ENCODE peak calls at places on chromosomes 11 and 22, in five cellular contexts. One of them, this sample, is unnamed. For H3K4me1, the result is how much of the 10 kb centered on the place peaks cover.

GRCh38 chr11:5367461-5368074 is 16.0 kb upstream of the OR51M1 start:
- DNase-seq in hepatocyte: no peak
- DNase-seq in heart left ventricle: no peak
- DNase-seq in iPS DF 6.9: no peak
- DNase-seq in PC-9: no peak
- DNase-seq in this sample: no peak

GRCh38 chr11:4459470-4459869 is 10.4 kb downstream of the OR52K2 start:
- DNase-seq in hepatocyte: peak
- DNase-seq in iPS DF 6.9: no peak
- DNase-seq in heart left ventricle: peak
- DNase-seq in PC-9: no peak
- DNase-seq in this sample: peak

GRCh38 chr11:117273550-117274289 is 17.4 kb upstream of the BACE1-AS start:
- DNase-seq in heart left ventricle: no peak
- DNase-seq in iPS DF 6.9: peak
- DNase-seq in PC-9: no peak
- DNase-seq in hepatocyte: peak
- DNase-seq in this sample: peak

GRCh38 chr22:44847380-44847779 is 95.0 kb downstream of the ARHGAP8 start:
- DNase-seq in heart left ventricle: no peak
- DNase-seq in PC-9: no peak
- DNase-seq in hepatocyte: no peak
- DNase-seq in iPS DF 6.9: no peak
- DNase-seq in this sample: no peak

GRCh38 chr11:47234669-47235075 is 13.9 kb downstream of the ACP2 start:
- DNase-seq in hepatocyte: no peak
- DNase-seq in heart left ventricle: peak
- DNase-seq in PC-9: no peak
- DNase-seq in iPS DF 6.9: no peak
- DNase-seq in this sample: no peak

GRCh38 chr11:31818874-31819331 is 7.8 kb upstream of the PAX6 start:
- DNase-seq in heart left ventricle: no peak
- DNase-seq in iPS DF 6.9: no peak
- DNase-seq in hepatocyte: no peak
- DNase-seq in PC-9: no peak
- DNase-seq in this sample: peak

GRCh38 chr11:116861539-116861938 is 24.1 kb upstream of the APOA1 start:
- DNase-seq in heart left ventricle: no peak
- DNase-seq in PC-9: no peak
- DNase-seq in iPS DF 6.9: no peak
- DNase-seq in hepatocyte: no peak
- DNase-seq in this sample: no peak

GRCh38 chr11:78427615-78428272 is 10.1 kb upstream of the GAB2 start:
- DNase-seq in heart left ventricle: no peak
- DNase-seq in iPS DF 6.9: no peak
- DNase-seq in PC-9: no peak
- DNase-seq in hepatocyte: no peak
- DNase-seq in this sample: no peak

GRCh38 chr11:37788141-37788877 is 1190.3 kb upstream of the RAG2 start:
- DNase-seq in PC-9: no peak
- DNase-seq in iPS DF 6.9: no peak
- DNase-seq in hepatocyte: no peak
- DNase-seq in heart left ventricle: no peak
- DNase-seq in this sample: peak

GRCh38 chr22:50672471-50673230 is at the start of gene SHANK3:
- DNase-seq in heart left ventricle: peak
- DNase-seq in iPS DF 6.9: no peak
- DNase-seq in PC-9: no peak
- DNase-seq in hepatocyte: peak
- DNase-seq in this sample: no peak

GRCh38 chr11:66325140-66325754 is 8.4 kb upstream of the CD248 start:
- DNase-seq in hepatocyte: no peak
- DNase-seq in heart left ventricle: no peak
- DNase-seq in PC-9: no peak
- DNase-seq in iPS DF 6.9: no peak
- DNase-seq in this sample: no peak

GRCh38 chr11:79762271-79762935 is 321.6 kb upstream of the TENM4 start:
- DNase-seq in heart left ventricle: no peak
- DNase-seq in hepatocyte: peak
- DNase-seq in iPS DF 6.9: no peak
- DNase-seq in PC-9: no peak
- DNase-seq in this sample: peak

GRCh38 chr11:121129362-121130340 is 28.6 kb downstream of the TECTA start:
- DNase-seq in hepatocyte: no peak
- DNase-seq in PC-9: peak
- DNase-seq in iPS DF 6.9: no peak
- DNase-seq in heart left ventricle: no peak
- DNase-seq in this sample: peak

GRCh38 chr11:60887531-60887930 is 18.9 kb downstream of the PRPF19 start:
- DNase-seq in hepatocyte: peak
- DNase-seq in iPS DF 6.9: peak
- DNase-seq in PC-9: no peak
- DNase-seq in heart left ventricle: no peak
- DNase-seq in this sample: peak

GRCh38 chr22:17576475-17576874 is 13.2 kb downstream of the SLC25A18 start:
- DNase-seq in hepatocyte: no peak
- DNase-seq in heart left ventricle: peak
- DNase-seq in PC-9: peak
- DNase-seq in iPS DF 6.9: no peak
- DNase-seq in this sample: peak

GRCh38 chr22:49522582-49523373 is 304.9 kb downstream of the BRD1 start:
- DNase-seq in heart left ventricle: no peak
- DNase-seq in iPS DF 6.9: no peak
- DNase-seq in hepatocyte: no peak
- DNase-seq in PC-9: no peak
- DNase-seq in this sample: no peak

GRCh38 chr22:49523374-49524008 is 304.2 kb downstream of the BRD1 start:
- DNase-seq in hepatocyte: no peak
- DNase-seq in PC-9: no peak
- DNase-seq in heart left ventricle: no peak
- DNase-seq in iPS DF 6.9: no peak
- DNase-seq in this sample: no peak

GRCh38 chr22:49519117-49519737 is 308.4 kb downstream of the BRD1 start:
- DNase-seq in hepatocyte: no peak
- DNase-seq in heart left ventricle: no peak
- DNase-seq in PC-9: no peak
- DNase-seq in iPS DF 6.9: no peak
- DNase-seq in this sample: no peak

GRCh38 chr22:49524362-49524761 is 303.3 kb downstream of the BRD1 start:
- DNase-seq in hepatocyte: no peak
- DNase-seq in iPS DF 6.9: no peak
- DNase-seq in PC-9: no peak
- DNase-seq in heart left ventricle: no peak
- DNase-seq in this sample: no peak

GRCh38 chr22:49521787-49522224 is 305.9 kb downstream of the BRD1 start:
- DNase-seq in iPS DF 6.9: no peak
- DNase-seq in PC-9: no peak
- DNase-seq in hepatocyte: no peak
- DNase-seq in heart left ventricle: no peak
- DNase-seq in this sample: no peak
- H3K4me1 ChIP-seq in iPS DF 6.9: under half
- H3K4me1 ChIP-seq in PC-9: under half
- H3K4me1 ChIP-seq in hepatocyte: under half
- H3K4me1 ChIP-seq in heart left ventricle: under half
- H3K4me1 ChIP-seq in this sample: under half

GRCh38 chr22:23192558-23192957 is 12.2 kb downstream of the BCR start:
- DNase-seq in PC-9: no peak
- DNase-seq in heart left ventricle: no peak
- DNase-seq in iPS DF 6.9: no peak
- DNase-seq in hepatocyte: no peak
- DNase-seq in this sample: no peak
- H3K4me1 ChIP-seq in PC-9: under half
- H3K4me1 ChIP-seq in heart left ventricle: under half
- H3K4me1 ChIP-seq in iPS DF 6.9: under half
- H3K4me1 ChIP-seq in hepatocyte: under half
- H3K4me1 ChIP-seq in this sample: under half

GRCh38 chr11:69062873-69063665 is 14.3 kb downstream of the TPCN2 start:
- DNase-seq in PC-9: no peak
- DNase-seq in heart left ventricle: no peak
- DNase-seq in iPS DF 6.9: no peak
- DNase-seq in hepatocyte: no peak
- DNase-seq in this sample: no peak

GRCh38 chr11:69062169-69062855 is 13.6 kb downstream of the TPCN2 start:
- DNase-seq in PC-9: no peak
- DNase-seq in iPS DF 6.9: no peak
- DNase-seq in hepatocyte: no peak
- DNase-seq in heart left ventricle: no peak
- DNase-seq in this sample: no peak

GRCh38 chr11:69064394-69064957 is 15.7 kb downstream of the TPCN2 start:
- DNase-seq in PC-9: no peak
- DNase-seq in hepatocyte: no peak
- DNase-seq in iPS DF 6.9: no peak
- DNase-seq in heart left ventricle: no peak
- DNase-seq in this sample: no peak

GRCh38 chr11:69065136-69065710 is 16.5 kb downstream of the TPCN2 start:
- DNase-seq in iPS DF 6.9: no peak
- DNase-seq in PC-9: no peak
- DNase-seq in hepatocyte: no peak
- DNase-seq in heart left ventricle: no peak
- DNase-seq in this sample: no peak

GRCh38 chr11:69063671-69064260 is 15.0 kb downstream of the TPCN2 start:
- DNase-seq in iPS DF 6.9: no peak
- DNase-seq in PC-9: no peak
- DNase-seq in hepatocyte: no peak
- DNase-seq in heart left ventricle: no peak
- DNase-seq in this sample: no peak
- H3K4me1 ChIP-seq in iPS DF 6.9: under half
- H3K4me1 ChIP-seq in PC-9: under half
- H3K4me1 ChIP-seq in hepatocyte: under half
- H3K4me1 ChIP-seq in heart left ventricle: under half
- H3K4me1 ChIP-seq in this sample: under half

GRCh38 chr11:44854146-44854545 is 96.5 kb downstream of the TP53I11 start:
- DNase-seq in heart left ventricle: no peak
- DNase-seq in PC-9: no peak
- DNase-seq in iPS DF 6.9: no peak
- DNase-seq in hepatocyte: no peak
- DNase-seq in this sample: no peak
- H3K4me1 ChIP-seq in heart left ventricle: under half
- H3K4me1 ChIP-seq in PC-9: under half
- H3K4me1 ChIP-seq in iPS DF 6.9: under half
- H3K4me1 ChIP-seq in hepatocyte: under half
- H3K4me1 ChIP-seq in this sample: under half

This sample was measured in mesendoderm.